ENCODE peak calls at places on chromosomes 2 and 18, in four cellular contexts. G, Y, C and F are unnamed samples.

GRCh38 chr2:238985036-238985729 is 137.3 kb downstream of the TWIST2 start:
- DNase-seq in G (no peak), Y (no peak), C (no peak), F (no peak)

GRCh38 chr2:71150082-71150816 is 19.8 kb downstream of the MPHOSPH10 start:
- DNase-seq in G (no peak), Y (no peak), C (no peak), F (peak; percentile 20)

GRCh38 chr18:77035380-77035779 is 97.2 kb downstream of the MBP start:
- DNase-seq in G (no peak), Y (peak; percentile 54), C (no peak), F (no peak)

GRCh38 chr2:239944706-239945551 is 80.2 kb downstream of the NDUFA10 start:
- DNase-seq in G (no peak), Y (peak; percentile 66), C (no peak), F (no peak)

GRCh38 chr2:146128216-146128615 is 1608.3 kb upstream of the ZEB2 start:
- DNase-seq in G (no peak), Y (no peak), C (no peak), F (peak; percentile 17)

GRCh38 chr2:207316906-207317305 is 151.2 kb upstream of the KLF7 start:
- DNase-seq in G (no peak), Y (no peak), C (no peak), F (no peak)

GRCh38 chr2:232658217-232658785 is 24.9 kb downstream of the EFHD1 start:
- DNase-seq in G (no peak), Y (no peak), C (no peak), F (peak; percentile 25)

GRCh38 chr2:168241208-168241607 is 6.2 kb downstream of the STK39 start:
- DNase-seq in G (no peak), Y (no peak), C (no peak), F (no peak)

GRCh38 chr2:1150724-1151511 is 200.3 kb downstream of the SNTG2 start:
- DNase-seq in G (no peak), Y (no peak), C (no peak), F (no peak)

GRCh38 chr18:77119101-77119850 is 13.3 kb downstream of the MBP start:
- DNase-seq in G (no peak), Y (no peak), C (no peak), F (no peak)

GRCh38 chr2:118705032-118705431 is 142.4 kb downstream of the EN1 start:
- DNase-seq in G (no peak), Y (no peak), C (no peak), F (no peak)

GRCh38 chr18:72588339-72588738 is 44.2 kb upstream of the CBLN2 start:
- DNase-seq in G (no peak), Y (no peak), C (no peak), F (no peak)

GRCh38 chr2:39620067-39620466 is 45.6 kb upstream of the TMEM178A start:
- DNase-seq in G (no peak), Y (no peak), C (no peak), F (no peak)

GRCh38 chr18:78693429-78693828 is 286.2 kb upstream of the SALL3 start:
- DNase-seq in G (no peak), Y (no peak), C (no peak), F (no peak)

GRCh38 chr2:239258248-239258647 is 142.6 kb downstream of the HDAC4 start:
- DNase-seq in G (no peak), Y (no peak), C (no peak), F (no peak)

GRCh38 chr2:232888839-232889529 is 18.9 kb downstream of the SNORC start:
- DNase-seq in G (no peak), Y (no peak), C (no peak), F (no peak)

GRCh38 chr2:130824492-130825061 is 12.1 kb upstream of the ARHGEF4 start:
- DNase-seq in G (peak; percentile 31), Y (peak; percentile 70), C (peak; percentile 41), F (no peak)

GRCh38 chr18:70907673-70908072 is 618.8 kb downstream of the SOCS6 start:
- DNase-seq in G (no peak), Y (peak; percentile 52), C (no peak), F (peak; percentile 5)

GRCh38 chr2:216856666-216857065 is 3.2 kb downstream of the TNP1 start:
- DNase-seq in G (no peak), Y (no peak), C (no peak), F (no peak)

GRCh38 chr2:165227571-165227970 is 11.6 kb upstream of the SCN2A start:
- DNase-seq in G (no peak), Y (no peak), C (no peak), F (no peak)

GRCh38 chr2:43610361-43610760 is 14.5 kb upstream of the THADA start:
- DNase-seq in G (no peak), Y (no peak), C (no peak), F (no peak)

GRCh38 chr2:28649481-28650260 is 102.0 kb upstream of the PPP1CB start:
- DNase-seq in G (peak; percentile 39), Y (no peak), C (no peak), F (no peak)

GRCh38 chr2:237577458-237577857 is 11.1 kb downstream of the PRLH start:
- DNase-seq in G (no peak), Y (no peak), C (no peak), F (no peak)

GRCh38 chr18:7958081-7958896 is 391.2 kb downstream of the PTPRM start:
- DNase-seq in G (no peak), Y (no peak), C (no peak), F (no peak)

GRCh38 chr2:161416294-161416632 is at the start of gene TBR1:
- DNase-seq in G (no peak), Y (no peak), C (no peak), F (peak; percentile 67)

GRCh38 chr2:136765256-136765735 is at the start of gene THSD7B:
- DNase-seq in G (no peak), Y (no peak), C (no peak), F (peak; percentile 69)

GRCh38 chr18:30588673-30589164 is 453.8 kb downstream of the DSC3 start:
- DNase-seq in G (no peak), Y (no peak), C (no peak), F (no peak)

GRCh38 chr18:44521673-44522032 is 159.0 kb upstream of the SETBP1 start:
- DNase-seq in G (no peak), Y (no peak), C (no peak), F (no peak)

GRCh38 chr2:174605687-174606086 is 8.1 kb upstream of the WIPF1 start:
- DNase-seq in G (no peak), Y (no peak), C (no peak), F (no peak)